ENCODE peak calls at places on chromosome 18, in four cellular contexts. One of them, this sample, is unnamed.

GRCh38 chr18:8705941-8706544 is 687 bp downstream of the MTCL1 start:
- DNase-seq in pancreas: peak; percentile 79
- DNase-seq in substantia nigra: no peak
- DNase-seq in lung: no peak
- DNase-seq in this sample: no peak

GRCh38 chr18:25669741-25670140 is 317.8 kb upstream of the ZNF521 start:
- DNase-seq in pancreas: no peak
- DNase-seq in substantia nigra: no peak
- DNase-seq in lung: no peak
- DNase-seq in this sample: no peak

GRCh38 chr18:55732227-55733106 is 144.5 kb upstream of the TCF4 start:
- DNase-seq in pancreas: no peak
- DNase-seq in substantia nigra: no peak
- DNase-seq in lung: no peak
- DNase-seq in this sample: no peak

GRCh38 chr18:58061349-58061748 is 17.3 kb downstream of the NEDD4L start:
- DNase-seq in pancreas: no peak
- DNase-seq in substantia nigra: no peak
- DNase-seq in lung: no peak
- DNase-seq in this sample: no peak

GRCh38 chr18:44579028-44579692 is 101.5 kb upstream of the SETBP1 start:
- DNase-seq in pancreas: no peak
- DNase-seq in substantia nigra: no peak
- DNase-seq in lung: no peak
- DNase-seq in this sample: no peak

GRCh38 chr18:79942211-79942610 is 9.2 kb downstream of the SLC66A2 start:
- DNase-seq in pancreas: no peak
- DNase-seq in substantia nigra: no peak
- DNase-seq in lung: no peak
- DNase-seq in this sample: no peak

GRCh38 chr18:9137168-9138066 is 836 bp downstream of the ANKRD12 start:
- DNase-seq in pancreas: peak; percentile 84
- DNase-seq in substantia nigra: no peak
- DNase-seq in lung: peak; percentile 65
- DNase-seq in this sample: peak; percentile 52

GRCh38 chr18:55415258-55415871 is 172.6 kb downstream of the TCF4 start:
- DNase-seq in pancreas: peak; percentile 93
- DNase-seq in substantia nigra: peak; percentile 15
- DNase-seq in lung: peak; percentile 73
- DNase-seq in this sample: peak; percentile 82

GRCh38 chr18:63043516-63043915 is 276.1 kb downstream of the BCL2 start:
- DNase-seq in pancreas: no peak
- DNase-seq in substantia nigra: no peak
- DNase-seq in lung: no peak
- DNase-seq in this sample: no peak

GRCh38 chr18:10216809-10217208 is 237.6 kb upstream of the APCDD1 start:
- DNase-seq in pancreas: no peak
- DNase-seq in substantia nigra: no peak
- DNase-seq in lung: no peak
- DNase-seq in this sample: no peak

GRCh38 chr18:21682276-21683051 is 22.1 kb downstream of the ABHD3 start:
- DNase-seq in pancreas: no peak
- DNase-seq in substantia nigra: no peak
- DNase-seq in lung: no peak
- DNase-seq in this sample: peak; percentile 25

GRCh38 chr18:10726198-10727068 is 200.6 kb downstream of the NAPG start:
- DNase-seq in pancreas: peak; percentile 63
- DNase-seq in substantia nigra: no peak
- DNase-seq in lung: no peak
- DNase-seq in this sample: peak; percentile 36

GRCh38 chr18:44325903-44326650 is 354.6 kb upstream of the SETBP1 start:
- DNase-seq in pancreas: peak; percentile 77
- DNase-seq in substantia nigra: no peak
- DNase-seq in lung: peak; percentile 48
- DNase-seq in this sample: peak; percentile 48

GRCh38 chr18:5490753-5491240 is 53.0 kb downstream of the EPB41L3 start:
- DNase-seq in pancreas: no peak
- DNase-seq in substantia nigra: no peak
- DNase-seq in lung: no peak
- DNase-seq in this sample: no peak

GRCh38 chr18:23148382-23148781 is 13.1 kb downstream of the CABLES1 start:
- DNase-seq in pancreas: no peak
- DNase-seq in substantia nigra: no peak
- DNase-seq in lung: no peak
- DNase-seq in this sample: no peak
- H3K27ac ChIP-seq in pancreas: no peak overlapping the region
- H3K27ac ChIP-seq in substantia nigra: no peak overlapping the region
- H3K27ac ChIP-seq in lung: no peak overlapping the region
- H3K27ac ChIP-seq in this sample: no peak overlapping the region

GRCh38 chr18:12276736-12277554 is 22.8 kb downstream of the CIDEA start:
- DNase-seq in pancreas: no peak
- DNase-seq in substantia nigra: no peak
- DNase-seq in lung: no peak
- DNase-seq in this sample: no peak
- H3K27ac ChIP-seq in pancreas: no peak overlapping the region
- H3K27ac ChIP-seq in substantia nigra: no peak overlapping the region
- H3K27ac ChIP-seq in lung: no peak overlapping the region
- H3K27ac ChIP-seq in this sample: peak overlapping the region; percentile 93

DNA sequence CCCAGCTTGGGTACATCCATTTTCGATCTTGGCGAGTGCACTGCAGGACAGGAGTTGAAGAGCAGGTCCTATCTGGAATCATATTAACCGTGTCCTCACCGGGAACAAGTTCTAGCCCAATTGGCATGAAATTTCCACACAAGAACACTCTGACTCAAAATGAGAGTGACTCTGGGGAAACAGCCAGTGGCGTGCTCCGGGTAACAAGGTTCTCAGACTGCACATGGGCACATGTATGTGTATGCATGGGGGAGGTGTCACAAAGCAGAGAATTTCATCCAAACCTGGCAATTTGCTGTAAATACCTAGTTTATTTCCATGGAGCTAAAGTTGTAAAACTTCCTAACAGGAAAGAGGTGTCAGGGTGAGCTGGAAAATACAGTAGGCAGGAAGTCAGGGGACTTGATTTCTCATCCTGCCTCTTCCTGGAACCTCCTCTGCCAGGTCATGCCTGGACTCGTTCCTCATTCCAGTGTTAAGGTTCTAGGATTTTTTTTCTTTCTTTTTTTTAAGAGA is 1.7 kb downstream of the TUBB6 start:
- DNase-seq in pancreas: no peak
- DNase-seq in substantia nigra: no peak
- DNase-seq in lung: no peak
- DNase-seq in this sample: no peak
- H3K27ac ChIP-seq in pancreas: no peak overlapping the region
- H3K27ac ChIP-seq in substantia nigra: no peak overlapping the region
- H3K27ac ChIP-seq in lung: peak overlapping the region; percentile 45
- H3K27ac ChIP-seq in this sample: no peak overlapping the region

GRCh38 chr18:75818336-75818735 is 390.8 kb upstream of the SMIM21 start:
- DNase-seq in pancreas: no peak
- DNase-seq in substantia nigra: no peak
- DNase-seq in lung: no peak
- DNase-seq in this sample: no peak
- H3K27ac ChIP-seq in pancreas: no peak overlapping the region
- H3K27ac ChIP-seq in substantia nigra: no peak overlapping the region
- H3K27ac ChIP-seq in lung: no peak overlapping the region
- H3K27ac ChIP-seq in this sample: no peak overlapping the region

DNA sequence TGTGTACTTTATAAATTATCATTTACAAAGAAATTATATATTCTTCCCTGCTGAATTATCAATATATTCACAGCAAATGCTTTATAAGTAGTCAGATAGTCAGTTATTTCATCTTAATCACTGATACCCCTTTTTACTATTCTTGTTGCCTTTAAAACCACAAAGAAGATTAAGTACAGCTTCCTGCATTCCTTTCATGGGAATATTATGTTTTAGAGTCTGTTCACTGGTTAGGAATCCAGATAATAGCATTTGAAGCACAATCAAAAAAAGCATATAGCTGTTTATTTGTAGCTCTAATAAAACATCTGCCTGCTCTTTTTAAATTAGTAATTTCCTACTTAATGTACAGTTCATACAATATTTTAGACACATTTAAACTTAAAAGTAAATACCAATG is 508.9 kb downstream of the FBXO15 start:
- DNase-seq in pancreas: no peak
- DNase-seq in substantia nigra: no peak
- DNase-seq in lung: no peak
- DNase-seq in this sample: no peak
- H3K27ac ChIP-seq in pancreas: no peak overlapping the region
- H3K27ac ChIP-seq in substantia nigra: no peak overlapping the region
- H3K27ac ChIP-seq in lung: no peak overlapping the region
- H3K27ac ChIP-seq in this sample: no peak overlapping the region